ENCODE peak calls at places on chromosomes 4 and X, in four cellular contexts. A is CD4-positive, alpha-beta memory T cell; O is tibial nerve; S is DND-41. B is an unnamed sample. For H3K4me1, the result is how much of the 10 kb centered on the place peaks cover.

GRCh38 chr4:65249111-65249510 is 421.2 kb downstream of the EPHA5 start:
- DNase-seq in A (no peak), O (no peak), S (no peak), B (no peak)

GRCh38 chrX:134692990-134693389 is 34.7 kb upstream of the PLAC1 start:
- DNase-seq in S (no peak), A (no peak), O (no peak), B (no peak)

GRCh38 chr4:113559947-113560346 is 201.6 kb downstream of the CAMK2D start:
- DNase-seq in A (no peak), O (no peak), S (no peak), B (no peak)

GRCh38 chr4:7785017-7785416 is 154.6 kb downstream of the AFAP1 start:
- DNase-seq in A (no peak), O (no peak), S (no peak), B (no peak)

GRCh38 chr4:105520819-105521790 is 31.3 kb upstream of the ARHGEF38 start:
- DNase-seq in S (peak), O (peak), A (no peak), B (no peak)

GRCh38 chrX:12360389-12360788 is 222.1 kb downstream of the FRMPD4 start:
- DNase-seq in S (no peak), A (no peak), O (no peak), B (no peak)

GRCh38 chr4:183356931-183357675 is 34.9 kb upstream of the CLDN24 start:
- DNase-seq in S (no peak), O (no peak), A (no peak), B (no peak)

GRCh38 chr4:140250989-140251552 is 97.1 kb upstream of the MAML3 start:
- DNase-seq in O (no peak), S (peak), A (no peak), B (no peak)

GRCh38 chr4:43132010-43132582 is 239.6 kb downstream of the GRXCR1 start:
- DNase-seq in O (no peak), S (peak), A (no peak), B (no peak)

GRCh38 chrX:40478457-40479065 is 102.2 kb upstream of the ATP6AP2 start:
- DNase-seq in O (no peak), A (no peak), S (peak), B (no peak)

GRCh38 chrX:11461181-11462001 is 168.2 kb downstream of the AMELX start:
- DNase-seq in A (no peak), O (no peak), S (no peak), B (no peak)

GRCh38 chr4:86174496-86174895 is 185.4 kb downstream of the MAPK10 start:
- DNase-seq in A (no peak), O (no peak), S (no peak), B (no peak)

GRCh38 chr4:158268553-158268952 is 58.3 kb downstream of the TMEM144 start:
- DNase-seq in A (no peak), S (no peak), O (no peak), B (no peak)

GRCh38 chr4:84578540-84579409 is 4.2 kb upstream of the CDS1 start:
- DNase-seq in A (peak), S (no peak), O (peak), B (no peak)

GRCh38 chr4:166422475-166422874 is 549.4 kb downstream of the TLL1 start:
- DNase-seq in S (no peak), A (no peak), O (no peak), B (no peak)

GRCh38 chr4:84966382-84967291 is at the start of gene WDFY3:
- DNase-seq in A (no peak), S (no peak), O (peak), B (no peak)

GRCh38 chr4:74453846-74454742 is 9.2 kb downstream of the AREG start:
- DNase-seq in A (no peak), S (no peak), O (no peak), B (no peak)

GRCh38 chr4:90926957-90927356 is 799.8 kb downstream of the CCSER1 start:
- DNase-seq in A (no peak), S (no peak), O (no peak), B (no peak)

GRCh38 chr4:187103351-187103750 is 379.7 kb upstream of the FAT1 start:
- DNase-seq in S (no peak), O (no peak), A (no peak), B (no peak)

GRCh38 chrX:9942086-9942485 is 25.1 kb upstream of the CLDN34 start:
- DNase-seq in S (peak), O (no peak), A (peak), B (peak)

GRCh38 chrX:39653656-39654055 is 444.1 kb downstream of the BCOR start:
- DNase-seq in S (no peak), A (no peak), O (no peak), B (no peak)

GRCh38 chrX:154136627-154137161 is 7.3 kb upstream of the OPN1LW start:
- DNase-seq in O (peak), A (peak), S (peak), B (peak)

GRCh38 chr4:112234952-112235609 is 3.5 kb downstream of the AP1AR start:
- DNase-seq in O (peak), S (peak), A (peak), B (peak)

GRCh38 chrX:79367907-79368306 is 773 bp upstream of the ITM2A start:
- DNase-seq in A (peak), O (no peak), S (no peak), B (no peak)

GRCh38 chr4:139167774-139168444 is 9.1 kb downstream of the ELF2 start:
- DNase-seq in S (no peak), A (no peak), O (peak), B (no peak)

GRCh38 chr4:139163806-139164206 is 13.2 kb downstream of the ELF2 start:
- DNase-seq in A (no peak), O (no peak), S (no peak), B (no peak)

GRCh38 chr4:139164731-139165130 is 12.3 kb downstream of the ELF2 start:
- DNase-seq in A (no peak), S (no peak), O (no peak), B (no peak)
- H3K4me1 ChIP-seq in A (under half), S (under half), O (half or more), B (under half)

DNA sequence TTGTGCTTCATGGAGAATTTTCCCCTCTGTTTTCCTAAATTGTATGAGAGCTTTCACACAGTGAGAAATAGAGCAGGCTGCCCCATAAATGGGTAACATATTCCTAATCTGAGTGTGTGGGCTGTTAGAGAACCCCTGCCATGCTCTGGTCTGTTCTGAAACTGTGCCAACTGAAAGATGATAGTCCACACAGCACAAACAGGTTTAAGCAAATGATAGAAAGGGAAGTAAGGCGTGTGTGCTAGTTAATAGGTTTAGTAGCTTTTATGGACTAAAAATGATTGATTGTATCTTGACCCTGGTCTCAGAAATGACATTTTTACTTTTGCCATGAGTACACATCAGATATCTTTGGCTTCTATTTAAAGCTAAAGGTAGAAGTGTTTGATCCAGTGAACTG is 106.2 kb downstream of the PRRG1 start:
- DNase-seq in O (no peak), S (no peak), A (no peak), B (no peak)
- H3K4me1 ChIP-seq in O (under half), S (under half), A (under half), B (under half)

GRCh38 chrX:20061869-20062254 is 54.8 kb downstream of the MAP7D2 start:
- DNase-seq in A (no peak), O (peak), S (no peak), B (no peak)
- H3K4me1 ChIP-seq in A (under half), O (under half), S (under half), B (under half)

DNA sequence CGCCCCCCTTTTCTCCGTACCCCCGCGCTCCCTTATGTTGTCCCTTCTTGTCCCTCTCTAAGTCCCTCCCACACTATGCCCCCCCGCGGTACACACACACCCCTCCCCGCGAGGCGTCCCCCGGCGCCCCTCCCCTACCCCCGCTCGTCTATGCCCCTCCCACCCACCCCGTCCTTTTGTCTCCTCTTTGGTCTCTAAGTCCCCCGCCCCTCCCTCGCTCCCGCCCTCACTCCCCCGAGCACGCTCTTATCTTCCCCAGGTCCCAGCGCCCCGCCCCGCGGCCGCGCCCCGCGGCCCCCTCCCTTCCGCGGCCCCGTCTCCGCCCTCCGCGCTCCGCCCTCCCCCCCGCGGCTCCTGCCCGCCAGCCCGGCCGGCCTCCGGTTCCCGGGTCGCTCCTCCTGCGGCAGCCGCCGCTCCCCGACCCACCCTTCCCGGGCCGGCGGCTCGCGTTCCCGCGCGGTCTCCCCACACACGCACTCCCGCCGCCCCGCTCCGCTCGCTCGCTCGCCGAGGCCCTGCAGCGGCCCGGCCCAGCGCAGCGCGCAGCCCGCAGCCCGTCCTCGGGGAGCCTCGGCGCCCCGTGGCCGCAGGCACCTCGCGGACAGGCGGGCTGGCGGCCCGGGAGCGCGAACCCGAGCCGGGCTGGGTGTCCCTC is 26.3 kb downstream of the UTP14A start:
- DNase-seq in O (peak), A (peak), S (peak), B (peak)
- H3K4me1 ChIP-seq in O (under half), A (under half), S (under half), B (under half)

DNA sequence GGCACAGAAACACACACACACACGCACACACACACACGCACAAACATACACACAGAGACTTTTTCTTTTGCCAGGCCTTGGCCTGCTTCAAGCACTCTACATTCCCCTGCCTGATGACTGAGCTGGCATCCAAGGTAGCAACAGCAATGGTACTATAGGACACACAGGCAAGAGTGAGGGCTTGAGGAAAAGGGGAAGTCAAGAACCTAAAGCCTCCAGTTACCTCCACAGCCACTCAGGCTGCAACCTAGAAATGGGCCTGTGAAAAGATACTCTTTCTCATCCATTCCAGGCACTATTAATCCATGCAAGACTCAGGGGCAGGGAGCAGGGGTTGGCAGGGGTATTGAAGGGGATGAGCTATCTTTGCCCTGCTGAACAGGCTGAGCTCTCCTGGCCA is 43.6 kb downstream of the STARD8 start:
- DNase-seq in S (no peak), A (no peak), O (no peak), B (no peak)
- H3K4me1 ChIP-seq in S (under half), A (under half), O (under half), B (under half)

GRCh38 chr4:1207157-1207470 is 34.7 kb upstream of the SPON2 start:
- DNase-seq in A (no peak), O (no peak), S (no peak), B (no peak)

GRCh38 chr4:1206299-1207156 is 34.1 kb upstream of the SPON2 start:
- DNase-seq in S (no peak), A (no peak), O (no peak), B (no peak)

GRCh38 chr4:1205641-1206298 is 33.4 kb upstream of the SPON2 start:
- DNase-seq in O (no peak), A (no peak), S (peak), B (no peak)

GRCh38 chr4:1204286-1204827 is 32.0 kb upstream of the SPON2 start:
- DNase-seq in S (peak), O (no peak), A (no peak), B (no peak)

DNA sequence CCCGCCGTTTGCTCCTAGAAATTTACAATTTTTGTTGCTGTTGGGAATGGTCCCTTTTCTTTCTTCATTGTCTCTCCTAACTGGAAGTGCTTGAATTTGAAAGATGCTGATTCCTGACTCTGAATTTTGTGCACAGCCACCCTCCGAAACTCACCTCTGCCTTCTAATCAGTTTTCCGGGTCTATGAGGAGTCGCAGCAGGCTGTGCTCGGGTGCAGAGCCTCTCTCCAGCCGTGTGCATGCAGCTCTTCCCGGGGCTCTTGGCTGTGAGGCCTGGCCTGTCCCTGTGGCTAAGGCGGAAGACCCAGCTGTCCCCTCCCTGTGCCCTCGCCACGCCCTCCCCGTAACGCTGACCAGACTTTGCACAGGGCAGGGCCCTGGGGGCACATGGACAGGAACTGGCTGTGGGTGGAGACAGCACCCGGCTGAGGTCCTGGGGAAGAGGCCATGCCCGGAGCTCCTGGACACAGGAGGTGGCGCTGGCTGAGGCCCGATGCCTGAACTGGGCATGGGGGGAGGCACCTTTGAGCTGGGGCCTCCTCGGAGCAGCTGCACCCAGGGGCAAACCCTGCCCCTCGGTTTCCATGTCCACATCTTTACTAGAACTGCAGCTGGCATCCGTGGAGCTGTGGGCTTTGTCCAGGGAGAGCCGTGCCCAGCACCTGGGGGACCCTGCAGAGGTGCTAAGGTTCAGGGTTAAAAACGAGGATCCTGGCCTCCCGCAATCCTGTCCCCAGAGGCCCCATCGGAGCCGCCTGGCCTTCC is 32.6 kb upstream of the SPON2 start:
- DNase-seq in A (no peak), S (peak), O (no peak), B (no peak)
- H3K4me1 ChIP-seq in A (half or more), S (half or more), O (half or more), B (half or more)